ENCODE peak calls at places on chromosomes 7 and 10, in eight cellular contexts. T, Q, R, S, D, J, K and G are unnamed samples.

GRCh38 chr10:132392184-132392800 is 4.7 kb upstream of the PWWP2B start:
- DNase-seq in T (no peak), Q (no peak), R (no peak), S (no peak), D (no peak), J (no peak), K (no peak), G (no peak)

GRCh38 chr7:116955801-116956514 is 2.7 kb downstream of the ST7 start:
- DNase-seq in T (peak), Q (no peak), R (no peak), S (no peak), D (no peak), J (no peak), K (no peak), G (no peak)

GRCh38 chr7:136036336-136036735 is 59.2 kb upstream of the MTPN start:
- DNase-seq in T (peak), Q (no peak), R (no peak), S (no peak), D (no peak), J (no peak), K (no peak), G (no peak)

GRCh38 chr10:114680557-114681117 is 22.6 kb upstream of the ABLIM1 start:
- DNase-seq in T (no peak), Q (no peak), R (no peak), S (no peak), D (no peak), J (no peak), K (no peak), G (no peak)

GRCh38 chr10:77249901-77250459 is 387.6 kb downstream of the KCNMA1 start:
- DNase-seq in T (no peak), Q (no peak), R (no peak), S (no peak), D (no peak), J (no peak), K (no peak), G (no peak)

GRCh38 chr10:69558559-69558958 is 14.7 kb downstream of the NEUROG3 start:
- DNase-seq in T (no peak), Q (no peak), R (no peak), S (no peak), D (no peak), J (no peak), K (no peak), G (no peak)

GRCh38 chr7:45681596-45682357 is 107.6 kb downstream of the ADCY1 start:
- DNase-seq in T (no peak), Q (peak), R (no peak), S (no peak), D (no peak), J (peak), K (no peak), G (no peak)

GRCh38 chr10:74244097-74244685 is 93.2 kb downstream of the ADK start:
- DNase-seq in T (no peak), Q (no peak), R (peak), S (peak), D (no peak), J (no peak), K (no peak), G (peak)

GRCh38 chr10:54131833-54132232 is 669.2 kb downstream of the PCDH15 start:
- DNase-seq in T (no peak), Q (no peak), R (no peak), S (no peak), D (no peak), J (no peak), K (no peak), G (no peak)

GRCh38 chr10:99540339-99540672 is 7.6 kb downstream of the NKX2-3 start:
- DNase-seq in T (no peak), Q (no peak), R (no peak), S (peak), D (no peak), J (no peak), K (peak), G (no peak)

GRCh38 chr10:117603081-117603480 is 60.5 kb downstream of the EMX2 start:
- DNase-seq in T (no peak), Q (no peak), R (no peak), S (no peak), D (no peak), J (no peak), K (no peak), G (no peak)

GRCh38 chr7:155313082-155313481 is 15.4 kb downstream of the INSIG1 start:
- DNase-seq in T (no peak), Q (no peak), R (no peak), S (no peak), D (no peak), J (no peak), K (no peak), G (no peak)

GRCh38 chr7:43586251-43586900 is 3.5 kb downstream of the STK17A start:
- DNase-seq in T (no peak), Q (no peak), R (no peak), S (no peak), D (no peak), J (no peak), K (no peak), G (peak)

GRCh38 chr7:114273218-114273617 is 141.4 kb upstream of the FOXP2 start:
- DNase-seq in T (no peak), Q (no peak), R (no peak), S (no peak), D (no peak), J (no peak), K (no peak), G (no peak)
- TF ChIP-seq POLR2AphosphoS5 in T (no peak), Q (no peak), R (no peak), S (no peak), D (no peak), J (no peak), K (no peak), G (no peak)

DNA sequence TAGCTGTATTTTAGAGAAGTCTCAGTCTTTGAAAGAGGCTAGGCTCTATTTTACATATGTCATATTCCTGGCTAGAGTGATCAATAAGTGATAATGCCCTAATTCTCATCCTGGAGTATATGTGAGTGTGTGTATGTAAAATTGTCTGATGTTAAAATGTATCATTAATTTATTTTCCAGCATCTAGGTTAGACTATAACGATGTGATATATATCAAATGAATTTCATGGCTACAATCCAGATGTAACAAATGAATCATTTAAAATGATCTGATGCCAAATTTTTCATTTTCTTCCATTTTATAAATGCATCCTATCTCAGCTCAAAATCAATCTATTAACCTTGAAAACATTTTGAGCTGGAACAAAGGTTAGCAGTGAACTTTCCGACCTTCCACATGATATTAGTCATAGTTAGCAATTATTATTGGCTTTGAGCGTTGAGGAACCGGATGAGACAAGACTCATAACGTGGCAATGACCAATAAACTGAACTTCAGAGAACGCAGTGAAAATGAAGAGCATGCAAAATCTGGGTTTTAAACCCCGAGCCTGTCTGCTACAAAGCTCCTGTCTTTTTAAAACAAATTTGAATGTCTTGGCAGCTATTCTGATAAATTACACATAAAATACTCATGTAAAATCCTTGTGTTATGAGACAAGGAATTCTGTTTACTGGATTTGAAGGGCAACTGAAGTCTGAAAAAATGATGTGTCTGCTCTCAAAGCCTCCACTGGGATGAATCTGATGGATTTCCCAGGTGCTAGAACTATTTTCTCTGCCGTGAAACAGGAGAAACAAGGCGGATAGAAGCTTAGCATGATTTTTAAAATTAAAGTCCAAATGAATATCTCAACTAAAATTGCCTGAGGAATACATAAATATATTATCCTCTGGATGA is 74.6 kb upstream of the ITGB1 start:
- DNase-seq in T (no peak), Q (no peak), R (peak), S (no peak), D (peak), J (no peak), K (no peak), G (peak)
- TF ChIP-seq POLR2AphosphoS5 in T (no peak), Q (no peak), R (no peak), S (peak), D (no peak), J (no peak), K (no peak), G (no peak)

DNA sequence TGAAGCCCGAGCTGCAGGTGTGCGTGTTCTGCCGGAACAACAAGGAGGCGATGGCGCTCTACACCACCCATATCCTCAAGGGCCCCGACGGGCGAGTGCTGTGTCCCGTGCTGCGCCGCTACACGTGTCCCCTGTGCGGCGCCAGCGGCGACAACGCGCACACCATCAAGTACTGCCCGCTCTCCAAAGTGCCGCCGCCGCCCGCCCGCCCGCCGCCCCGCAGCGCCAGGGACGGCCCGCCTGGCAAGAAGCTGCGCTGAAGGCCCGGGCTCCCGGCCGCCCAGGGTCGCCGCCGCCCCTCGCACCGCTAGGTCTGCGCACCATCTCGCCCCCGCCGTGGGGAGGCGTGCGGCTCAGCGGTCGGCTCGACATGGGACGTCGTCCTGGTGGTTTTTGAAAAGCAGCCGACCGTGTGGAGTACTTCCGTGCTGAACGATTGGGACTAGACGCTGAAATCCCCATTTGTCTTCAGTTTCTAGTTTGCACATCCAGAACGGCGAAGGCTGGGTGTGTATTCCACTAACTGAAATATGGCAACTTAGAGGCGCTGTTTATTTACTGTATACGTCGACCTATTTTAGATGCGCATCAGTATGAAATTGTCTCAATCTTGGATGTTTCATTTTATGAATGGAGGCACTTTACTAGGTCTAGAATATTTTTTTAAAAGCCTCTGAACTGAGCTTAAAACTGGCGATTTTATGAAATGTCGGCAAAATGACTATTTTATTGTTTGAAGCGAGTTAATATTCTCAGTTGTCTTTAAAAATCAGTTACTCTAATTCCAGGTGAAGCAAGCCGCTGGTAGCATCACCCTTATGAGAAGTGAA is 1.1 kb downstream of the NANOS1 start:
- DNase-seq in T (peak), Q (peak), R (peak), S (peak), D (no peak), J (peak), K (peak), G (peak)
- TF ChIP-seq POLR2AphosphoS5 in T (no peak), Q (no peak), R (no peak), S (peak), D (peak), J (no peak), K (no peak), G (no peak)

GRCh38 chr7:143320620-143321019 is 4.7 kb downstream of the CLCN1 start:
- DNase-seq in T (no peak), Q (no peak), R (no peak), S (no peak), D (no peak), J (peak), K (no peak), G (no peak)

GRCh38 chr7:143323650-143324049 is 7.7 kb downstream of the CLCN1 start:
- DNase-seq in T (no peak), Q (no peak), R (no peak), S (no peak), D (no peak), J (no peak), K (peak), G (no peak)

GRCh38 chr7:143321734-143322133 is 5.8 kb downstream of the CLCN1 start:
- DNase-seq in T (no peak), Q (no peak), R (no peak), S (no peak), D (no peak), J (peak), K (no peak), G (no peak)

GRCh38 chr7:143321242-143321641 is 5.3 kb downstream of the CLCN1 start:
- DNase-seq in T (no peak), Q (no peak), R (no peak), S (no peak), D (no peak), J (no peak), K (peak), G (no peak)

GRCh38 chr7:143322646-143323343 is 6.9 kb downstream of the CLCN1 start:
- DNase-seq in T (no peak), Q (no peak), R (no peak), S (peak), D (no peak), J (no peak), K (peak), G (no peak)
- TF ChIP-seq POLR2AphosphoS5 in T (no peak), Q (no peak), R (no peak), S (no peak), D (no peak), J (no peak), K (no peak), G (no peak)

DNA sequence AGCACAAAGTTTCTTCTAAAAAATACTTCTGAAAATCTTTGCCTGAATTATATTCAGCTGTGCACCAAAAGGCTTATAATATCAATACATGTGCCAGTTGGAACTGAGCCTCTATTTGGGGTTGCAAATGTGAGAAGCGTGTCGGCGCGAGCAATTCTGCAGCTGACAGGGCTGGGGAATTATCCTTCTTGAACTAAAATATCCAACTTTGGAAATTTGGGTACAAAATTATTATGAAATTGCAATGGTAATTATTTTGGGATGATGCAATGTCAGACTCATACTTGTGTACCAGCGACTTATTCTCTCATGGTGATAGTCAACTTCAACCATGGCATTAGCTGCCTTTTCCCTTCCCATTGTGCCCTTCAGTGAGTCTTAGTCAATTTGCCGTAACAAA is 507.0 kb upstream of the KLF6 start:
- DNase-seq in T (no peak), Q (no peak), R (no peak), S (no peak), D (no peak), J (no peak), K (no peak), G (no peak)
- TF ChIP-seq POLR2AphosphoS5 in T (no peak), Q (no peak), R (no peak), S (no peak), D (no peak), J (no peak), K (no peak), G (no peak)

DNA sequence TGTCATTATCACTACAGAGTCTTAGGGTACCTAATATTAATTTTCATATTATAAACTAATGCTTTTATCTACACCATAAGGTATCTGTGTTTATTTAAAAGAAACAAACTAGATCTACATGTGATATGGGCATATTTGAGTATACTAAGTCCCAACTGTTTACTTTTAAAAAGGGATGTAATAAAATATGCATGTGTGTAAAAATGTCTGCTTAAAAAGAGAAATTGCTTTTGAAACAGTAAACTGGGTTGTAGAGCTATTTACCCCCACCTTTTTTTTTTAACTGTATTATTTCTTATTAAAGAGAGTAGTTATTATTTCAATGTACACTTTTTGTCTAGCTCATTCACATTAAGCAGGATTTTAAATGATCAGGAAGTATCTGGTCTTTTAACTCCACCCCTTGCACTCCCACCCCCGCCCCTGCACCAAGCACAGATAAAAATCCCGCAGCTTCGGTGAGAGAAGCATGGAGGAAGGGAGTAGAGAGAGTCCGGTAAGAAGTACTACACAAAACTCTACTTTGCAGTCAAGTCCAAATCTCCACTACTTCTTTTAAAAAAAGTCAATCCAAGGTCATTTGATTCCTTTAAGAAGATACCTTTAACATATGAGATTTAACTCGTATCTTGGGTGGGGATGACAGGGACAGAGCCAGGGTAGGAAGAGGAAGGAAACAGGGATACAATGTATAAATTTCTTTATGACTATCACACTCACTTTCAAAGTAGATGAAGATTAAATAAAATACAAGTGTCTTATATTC is 131.9 kb downstream of the NRBF2 start:
- DNase-seq in T (peak), Q (no peak), R (no peak), S (peak), D (peak), J (no peak), K (no peak), G (peak)
- TF ChIP-seq POLR2AphosphoS5 in T (peak), Q (peak), R (peak), S (peak), D (no peak), J (no peak), K (peak), G (peak)

GRCh38 chr10:76086571-76087260 is 655.3 kb downstream of the LRMDA start:
- DNase-seq in T (peak), Q (peak), R (no peak), S (peak), D (no peak), J (no peak), K (no peak), G (peak)
- TF ChIP-seq POLR2AphosphoS5 in T (peak), Q (no peak), R (no peak), S (peak), D (no peak), J (peak), K (no peak), G (no peak)

GRCh38 chr10:35336084-35336831 is at the start of gene CCNY:
- DNase-seq in T (peak), Q (peak), R (no peak), S (peak), D (no peak), J (peak), K (peak), G (peak)
- TF ChIP-seq POLR2AphosphoS5 in T (peak), Q (peak), R (peak), S (peak), D (peak), J (peak), K (peak), G (peak)

GRCh38 chr7:25860882-25861228 is 291.1 kb upstream of the NFE2L3 start:
- DNase-seq in T (no peak), Q (no peak), R (no peak), S (no peak), D (no peak), J (no peak), K (no peak), G (no peak)

GRCh38 chr7:25862993-25863726 is 288.8 kb upstream of the NFE2L3 start:
- DNase-seq in T (no peak), Q (no peak), R (no peak), S (no peak), D (no peak), J (no peak), K (no peak), G (no peak)

GRCh38 chr7:25863727-25864116 is 288.3 kb upstream of the NFE2L3 start:
- DNase-seq in T (no peak), Q (no peak), R (no peak), S (no peak), D (no peak), J (no peak), K (no peak), G (no peak)

GRCh38 chr7:25861704-25862253 is 290.2 kb upstream of the NFE2L3 start:
- DNase-seq in T (no peak), Q (no peak), R (no peak), S (no peak), D (no peak), J (no peak), K (no peak), G (no peak)

DNA sequence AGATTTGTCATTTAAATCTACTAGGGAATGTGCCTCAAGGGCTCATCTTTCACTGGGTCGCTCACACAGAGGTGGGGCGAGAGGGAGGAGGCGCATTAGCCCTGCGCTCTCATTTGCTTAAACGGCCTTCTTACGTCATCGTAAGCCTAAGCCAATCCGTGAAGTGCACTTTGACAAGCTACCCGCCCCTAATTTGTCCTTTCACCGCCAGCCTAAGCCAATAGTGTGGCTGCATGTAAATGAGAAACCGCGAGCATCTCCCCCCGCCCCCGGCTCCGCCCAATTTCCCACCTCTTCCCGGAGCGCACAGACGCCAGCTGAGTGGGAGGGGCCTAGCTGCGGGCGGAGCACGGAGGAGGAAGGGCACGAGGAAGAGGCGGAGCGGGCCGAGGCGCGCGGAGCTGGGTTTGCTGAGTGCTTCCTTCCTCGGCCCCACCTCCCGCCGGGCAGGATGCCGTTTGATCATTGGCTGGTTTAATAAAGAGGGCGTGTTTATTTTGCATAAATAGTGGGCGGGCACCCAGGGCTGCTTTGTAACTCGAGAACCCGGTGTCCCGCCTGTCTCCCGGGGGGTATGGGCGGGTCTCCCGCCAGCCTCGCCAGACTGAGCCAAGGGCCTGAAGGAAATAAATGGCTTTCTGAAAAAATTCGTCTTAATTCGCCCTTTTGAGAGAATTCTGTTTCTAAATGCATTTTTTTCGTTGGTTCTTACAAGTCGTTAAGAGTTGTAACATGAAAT is 289.6 kb upstream of the NFE2L3 start:
- DNase-seq in T (peak), Q (peak), R (peak), S (peak), D (peak), J (peak), K (peak), G (peak)
- TF ChIP-seq POLR2AphosphoS5 in T (peak), Q (no peak), R (no peak), S (peak), D (no peak), J (no peak), K (no peak), G (no peak)

GRCh38 chr7:23470290-23471089 is at the start of gene IGF2BP3:
- DNase-seq in T (no peak), Q (peak), R (peak), S (peak), D (peak), J (no peak), K (no peak), G (peak)
- TF ChIP-seq POLR2AphosphoS5 in T (no peak), Q (peak), R (peak), S (peak), D (peak), J (no peak), K (no peak), G (peak)